ENCODE peak calls at places on chromosomes 12 and 14, in eight cellular contexts. L is AG04450, T is stomach, M is cardiac muscle cell, E is left ventricle myocardium inferior, Y is HCT116, K is heart left ventricle, Q is tibial artery. Z is an unnamed sample.

GRCh38 chr14:96164861-96165490 is 39.7 kb upstream of the BDKRB2 start:
- DNase-seq in L (no peak), T (no peak), M (no peak), E (no peak), Y (no peak), K (no peak), Q (no peak), Z (peak; percentile 38)

GRCh38 chr14:62736426-62737043 is 308.7 kb downstream of the KCNH5 start:
- DNase-seq in L (no peak), T (no peak), M (no peak), E (no peak), Y (no peak), K (no peak), Q (no peak), Z (no peak)

GRCh38 chr14:60328588-60328987 is 79.6 kb downstream of the PPM1A start:
- DNase-seq in L (no peak), T (no peak), M (peak; percentile 23), E (no peak), Y (no peak), K (no peak), Q (no peak), Z (no peak)

GRCh38 chr14:87698496-87698895 is 294.5 kb downstream of the GALC start:
- DNase-seq in L (no peak), T (no peak), M (no peak), E (no peak), Y (no peak), K (no peak), Q (no peak), Z (no peak)

GRCh38 chr12:94262228-94263010 is 114.0 kb downstream of the PLXNC1 start:
- DNase-seq in L (peak; percentile 92), T (peak; percentile 68), M (peak; percentile 54), E (peak; percentile 81), Y (peak; percentile 12), K (peak; percentile 91), Q (peak; percentile 88), Z (peak; percentile 89)

GRCh38 chr14:59969319-59969718 is 49.4 kb downstream of the LRRC9 start:
- DNase-seq in L (peak; percentile 50), T (no peak), M (no peak), E (no peak), Y (no peak), K (no peak), Q (no peak), Z (no peak)

GRCh38 chr14:105944632-105945610 is 418.5 kb downstream of the TMEM121 start:
- DNase-seq in L (no peak), T (peak; percentile 85), M (no peak), E (peak; percentile 46), Y (peak; percentile 34), K (peak; percentile 61), Q (no peak), Z (peak; percentile 57)

GRCh38 chr14:99659333-99659741 is 14.4 kb downstream of the HHIPL1 start:
- DNase-seq in L (no peak), T (no peak), M (no peak), E (no peak), Y (no peak), K (no peak), Q (no peak), Z (no peak)

GRCh38 chr12:131188131-131189050 is 234.7 kb downstream of the ADGRD1 start:
- DNase-seq in L (no peak), T (no peak), M (no peak), E (no peak), Y (no peak), K (no peak), Q (no peak), Z (peak; percentile 28)

GRCh38 chr12:119685375-119685774 is 17.4 kb downstream of the PRKAB1 start:
- DNase-seq in L (no peak), T (no peak), M (no peak), E (no peak), Y (no peak), K (no peak), Q (no peak), Z (no peak)

GRCh38 chr14:65704850-65705249 is 292.3 kb downstream of the FUT8 start:
- DNase-seq in L (no peak), T (no peak), M (peak; percentile 13), E (no peak), Y (no peak), K (no peak), Q (no peak), Z (no peak)

GRCh38 chr12:34388636-34389377 is 366.5 kb downstream of the ALG10 start:
- DNase-seq in L (no peak), T (no peak), M (no peak), E (no peak), Y (no peak), K (peak; percentile 6), Q (no peak), Z (no peak)

GRCh38 chr14:98711453-98711852 is 560.5 kb downstream of the BCL11B start:
- DNase-seq in L (no peak), T (no peak), M (no peak), E (no peak), Y (no peak), K (no peak), Q (no peak), Z (no peak)

GRCh38 chr14:21997300-21997699 is 323.7 kb upstream of the OR4E1 start:
- DNase-seq in L (no peak), T (no peak), M (peak; percentile 43), E (no peak), Y (peak; percentile 31), K (no peak), Q (no peak), Z (no peak)

GRCh38 chr12:11793896-11794295 is 144.4 kb downstream of the ETV6 start:
- DNase-seq in L (no peak), T (no peak), M (peak; percentile 76), E (no peak), Y (no peak), K (no peak), Q (no peak), Z (no peak)

GRCh38 chr12:3157581-3158328 is 80.6 kb downstream of the TSPAN9 start:
- DNase-seq in L (no peak), T (no peak), M (no peak), E (no peak), Y (no peak), K (no peak), Q (no peak), Z (no peak)

DNA sequence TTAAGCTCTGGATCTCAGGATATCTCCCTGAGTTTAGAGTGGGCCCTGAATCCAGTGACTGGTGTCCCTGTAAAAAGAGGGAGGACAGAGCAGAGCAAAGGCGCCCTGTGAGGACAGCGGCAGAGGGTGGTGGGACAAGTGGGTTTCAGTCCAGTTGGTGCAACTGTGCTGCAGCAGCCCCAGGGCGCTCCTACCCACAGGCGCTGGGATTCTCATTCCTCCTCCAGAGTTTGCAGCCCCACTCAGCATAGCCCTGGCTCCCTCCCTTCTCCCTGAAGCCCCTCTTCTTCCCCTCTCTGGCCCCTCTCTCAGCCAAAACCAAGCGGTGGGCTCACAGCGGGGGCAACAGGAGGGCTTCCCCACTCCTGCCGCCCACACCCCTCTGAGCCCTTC is 1.6 kb downstream of the TMEM179 start:
- DNase-seq in L (no peak), T (no peak), M (no peak), E (no peak), Y (no peak), K (no peak), Q (no peak), Z (no peak)
- H3K9me3 ChIP-seq in L (no peaks in the 10 kb centered on the region), T (no peaks in the 10 kb centered on the region), M (no peaks in the 10 kb centered on the region), E (no peaks in the 10 kb centered on the region), Y (no peaks in the 10 kb centered on the region), K (no peaks in the 10 kb centered on the region), Q (no peaks in the 10 kb centered on the region), Z (no peaks in the 10 kb centered on the region)

DNA sequence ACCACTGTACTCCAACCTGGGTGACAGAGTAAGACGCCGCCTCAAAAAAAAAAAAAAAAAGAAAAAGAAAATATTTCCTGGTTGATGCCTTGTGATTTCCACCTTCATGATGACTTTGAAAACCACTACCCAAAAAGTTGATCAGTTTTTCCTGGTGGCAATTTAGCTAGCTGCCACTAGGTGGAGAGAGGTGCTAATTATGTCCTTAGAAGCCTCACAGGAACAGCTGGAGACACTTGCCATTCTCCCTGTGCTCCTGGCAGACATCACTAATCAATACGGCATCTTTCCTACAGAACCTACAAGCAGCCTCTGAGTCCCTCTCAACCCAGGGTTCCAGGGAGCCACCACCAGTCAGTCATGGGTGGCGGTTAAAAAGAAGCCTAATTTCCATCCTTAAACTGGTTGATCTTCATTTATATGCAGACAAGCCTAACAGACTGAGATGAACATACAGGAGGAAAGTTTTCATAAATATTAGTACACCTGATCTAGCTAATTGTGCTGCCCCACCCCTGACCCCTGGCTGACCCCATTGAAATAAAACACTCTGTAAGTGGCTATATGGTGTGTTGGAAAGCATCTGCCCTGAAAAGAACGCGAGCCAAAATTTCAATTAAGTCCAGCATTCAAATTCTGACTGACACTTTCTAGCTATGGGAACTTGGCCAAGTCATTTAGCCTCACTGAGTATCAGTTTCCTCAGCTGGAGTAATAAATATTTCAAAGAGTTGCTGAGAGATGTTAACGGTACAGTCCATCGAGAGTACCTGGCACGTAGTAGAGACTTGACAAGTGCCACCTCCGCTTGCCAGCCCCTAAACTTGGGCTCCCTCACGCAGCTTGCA is 6.2 kb upstream of the OAS1 start:
- DNase-seq in L (no peak), T (peak; percentile 53), M (peak; percentile 19), E (no peak), Y (peak; percentile 80), K (no peak), Q (peak; percentile 40), Z (no peak)
- H3K9me3 ChIP-seq in L (no peaks in the 10 kb centered on the region), T (no peaks in the 10 kb centered on the region), M (no peaks in the 10 kb centered on the region), E (no peaks in the 10 kb centered on the region), Y (no peaks in the 10 kb centered on the region), K (no peaks in the 10 kb centered on the region), Q (no peaks in the 10 kb centered on the region), Z (no peaks in the 10 kb centered on the region)

GRCh38 chr12:66170606-66171005 is 810 bp upstream of the TMBIM4 start:
- DNase-seq in L (no peak), T (no peak), M (no peak), E (no peak), Y (no peak), K (no peak), Q (no peak), Z (no peak)

GRCh38 chr12:66169221-66170170 is at the start of gene TMBIM4:
- DNase-seq in L (peak; percentile 83), T (peak; percentile 86), M (peak; percentile 82), E (peak; percentile 88), Y (peak; percentile 91), K (peak; percentile 93), Q (peak; percentile 81), Z (peak; percentile 91)

GRCh38 chr12:66165141-66165540 is 4.7 kb downstream of the TMBIM4 start:
- DNase-seq in L (no peak), T (no peak), M (no peak), E (no peak), Y (no peak), K (no peak), Q (no peak), Z (no peak)

GRCh38 chr12:66166561-66166960 is 3.2 kb downstream of the TMBIM4 start:
- DNase-seq in L (no peak), T (no peak), M (no peak), E (no peak), Y (no peak), K (no peak), Q (no peak), Z (no peak)

GRCh38 chr12:66168410-66168809 is 1.4 kb downstream of the TMBIM4 start:
- DNase-seq in L (no peak), T (no peak), M (no peak), E (no peak), Y (no peak), K (no peak), Q (no peak), Z (no peak)
- H3K9me3 ChIP-seq in L (peaks cover 8% of the 10 kb centered on the region), T (no peaks in the 10 kb centered on the region), M (no peaks in the 10 kb centered on the region), E (peaks cover 8% of the 10 kb centered on the region), Y (no peaks in the 10 kb centered on the region), K (peaks cover 6% of the 10 kb centered on the region), Q (no peaks in the 10 kb centered on the region), Z (no peaks in the 10 kb centered on the region)

DNA sequence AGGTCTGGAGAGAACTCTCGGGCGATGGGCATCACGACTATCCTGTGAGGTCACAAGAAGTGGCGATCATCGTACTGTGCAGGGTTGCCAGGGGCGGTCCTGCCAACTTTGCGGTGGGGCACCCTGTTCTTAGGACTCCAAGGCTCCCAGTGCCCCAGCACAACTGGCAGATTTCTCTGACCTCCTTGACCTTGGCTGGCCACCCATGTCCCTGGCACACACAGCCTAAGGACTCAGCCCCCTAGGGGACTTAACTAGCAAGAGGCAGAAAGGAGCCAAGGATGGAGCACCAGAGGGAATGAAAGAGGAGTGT is 13.6 kb downstream of the SLC48A1 start:
- DNase-seq in L (no peak), T (no peak), M (no peak), E (no peak), Y (no peak), K (no peak), Q (no peak), Z (no peak)
- H3K9me3 ChIP-seq in L (no peaks in the 10 kb centered on the region), T (no peaks in the 10 kb centered on the region), M (no peaks in the 10 kb centered on the region), E (no peaks in the 10 kb centered on the region), Y (no peaks in the 10 kb centered on the region), K (no peaks in the 10 kb centered on the region), Q (no peaks in the 10 kb centered on the region), Z (no peaks in the 10 kb centered on the region)

Z was measured in right atrium auricular region.